ENCODE peak calls at places on chromosomes 5 and 9, in eight cellular contexts. R is upper lobe of right lung, A is heart right ventricle, B is AG04450, J is prostate gland, X is fibroblast of lung, L is ovary, W is adrenal gland. K is an unnamed sample.

GRCh38 chr9:70466976-70467551 is 52.6 kb upstream of the KLF9 start:
- DNase-seq in B (no peak), W (no peak), A (no peak), X (peak; percentile 84), R (no peak), L (no peak), J (no peak), K (no peak)

GRCh38 chr5:96083361-96083881 is 121.8 kb upstream of the ELL2 start:
- DNase-seq in R (no peak), J (no peak), X (no peak), A (no peak), B (no peak), L (no peak), W (no peak), K (no peak)

GRCh38 chr5:121691478-121691877 is 160.2 kb upstream of the FTMT start:
- DNase-seq in L (no peak), R (no peak), B (no peak), J (no peak), W (peak; percentile 46), X (peak; percentile 2), A (no peak), K (peak; percentile 42)

GRCh38 chr9:37408933-37409710 is 13.4 kb upstream of the GRHPR start:
- DNase-seq in J (no peak), B (no peak), A (no peak), X (no peak), R (no peak), L (no peak), W (no peak), K (peak; percentile 15)

GRCh38 chr9:134783699-134784039 is 96.9 kb upstream of the FCN2 start:
- DNase-seq in L (peak; percentile 64), X (no peak), A (no peak), B (no peak), R (no peak), J (peak; percentile 72), W (no peak), K (no peak)

GRCh38 chr9:126173401-126173800 is 153.2 kb upstream of the MVB12B start:
- DNase-seq in A (no peak), L (no peak), J (no peak), R (no peak), W (no peak), B (no peak), X (no peak), K (no peak)

GRCh38 chr9:116661037-116661954 is 25.8 kb upstream of the TRIM32 start:
- DNase-seq in B (peak; percentile 74), J (peak; percentile 12), A (no peak), W (peak; percentile 31), X (peak; percentile 72), L (no peak), R (no peak), K (peak; percentile 35)

GRCh38 chr5:133952729-133953567 is 15.5 kb downstream of the C5orf15 start:
- DNase-seq in B (peak; percentile 84), X (peak; percentile 98), L (peak; percentile 49), A (peak; percentile 82), W (peak; percentile 80), R (no peak), J (no peak), K (no peak)

GRCh38 chr9:99076483-99077171 is 28.3 kb upstream of the TGFBR1 start:
- DNase-seq in J (no peak), R (no peak), L (no peak), B (no peak), A (no peak), W (no peak), X (no peak), K (no peak)

GRCh38 chr9:6938447-6938846 is 180.7 kb downstream of the KDM4C start:
- DNase-seq in R (no peak), J (no peak), L (no peak), A (peak; percentile 21), W (no peak), B (peak; percentile 91), X (peak; percentile 97), K (no peak)

GRCh38 chr9:96135904-96136303 is 166.1 kb downstream of the HSD17B3 start:
- DNase-seq in W (no peak), A (no peak), J (no peak), L (no peak), R (no peak), B (no peak), X (peak; percentile 12), K (no peak)
- H3K27ac ChIP-seq in W (no peak overlapping the region), A (no peak overlapping the region), J (no peak overlapping the region), L (no peak overlapping the region), R (no peak overlapping the region), B (no peak overlapping the region), X (no peak overlapping the region), K (no peak overlapping the region)

DNA sequence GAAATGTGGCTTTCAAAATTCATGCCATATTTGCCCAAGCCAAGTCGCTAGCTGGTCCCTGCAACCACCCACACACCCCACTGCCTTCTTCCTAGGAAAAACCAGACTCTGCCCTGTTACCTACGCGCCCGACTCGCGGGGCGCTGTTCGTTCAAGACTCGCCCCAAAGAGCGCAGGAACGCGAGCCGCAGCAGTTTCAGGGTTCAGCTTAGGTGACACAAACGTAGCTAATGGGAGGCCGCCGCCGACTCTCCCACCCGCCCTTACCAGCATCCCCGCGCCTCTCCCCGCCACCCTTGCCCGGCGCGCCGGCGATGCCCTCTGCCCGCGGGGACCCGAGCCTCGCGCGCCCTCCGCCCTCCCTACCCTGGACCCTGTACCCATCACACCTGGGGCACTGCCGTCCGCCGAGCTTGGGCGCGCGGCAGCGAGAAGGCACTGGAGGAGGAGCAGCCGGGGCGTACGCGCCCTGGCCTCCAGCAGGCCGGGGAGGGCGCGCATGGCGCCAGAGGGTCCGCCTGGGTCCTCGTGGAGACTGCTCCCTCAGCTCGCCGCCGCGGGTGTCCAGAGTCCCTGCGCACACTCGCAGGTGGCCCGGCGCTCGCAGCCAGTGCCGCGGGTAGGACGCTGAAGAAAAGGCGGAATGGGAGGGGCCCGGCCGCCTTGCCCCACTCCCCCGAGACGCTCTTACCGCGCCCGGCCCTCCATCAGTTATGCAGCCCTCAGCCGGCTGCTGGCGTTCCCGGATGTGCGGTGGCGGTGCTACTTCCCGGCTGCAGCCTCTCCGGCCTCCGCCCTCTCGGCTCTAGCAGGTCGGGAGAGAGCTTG is at the start of gene EMB:
- DNase-seq in A (peak; percentile 31), W (peak; percentile 52), B (no peak), L (no peak), J (peak; percentile 53), X (peak; percentile 40), R (peak; percentile 89), K (peak; percentile 66)
- TF ChIP-seq CTCF in A (no peak), W (no peak), B (no peak), L (no peak), J (no peak), X (no peak), R (peak; percentile 26), K (no peak)

GRCh38 chr9:131583342-131583645 is 38.0 kb downstream of the PRRT1B start:
- DNase-seq in X (no peak), J (no peak), W (no peak), B (no peak), R (no peak), A (no peak), L (no peak), K (no peak)

GRCh38 chr9:131583836-131584555 is 38.7 kb downstream of the PRRT1B start:
- DNase-seq in J (no peak), W (no peak), X (no peak), B (no peak), R (no peak), L (no peak), A (no peak), K (no peak)

GRCh38 chr9:131582466-131583341 is 37.4 kb downstream of the PRRT1B start:
- DNase-seq in X (no peak), J (no peak), B (no peak), A (no peak), L (no peak), W (no peak), R (no peak), K (no peak)

GRCh38 chr9:131585375-131585774 is 40.1 kb downstream of the PRRT1B start:
- DNase-seq in X (no peak), L (no peak), A (no peak), R (no peak), B (no peak), J (no peak), W (no peak), K (no peak)

GRCh38 chr9:131584858-131585257 is 39.5 kb downstream of the PRRT1B start:
- DNase-seq in X (no peak), J (no peak), L (no peak), W (no peak), A (no peak), R (no peak), B (no peak), K (no peak)
- H3K27ac ChIP-seq in X (no peak overlapping the region), J (no peak overlapping the region), L (no peak overlapping the region), W (no peak overlapping the region), A (no peak overlapping the region), R (peak overlapping the region; percentile 32), B (no peak overlapping the region), K (no peak overlapping the region)

GRCh38 chr9:124133752-124134151 is 122.2 kb downstream of the LHX2 start:
- DNase-seq in X (peak; percentile 29), A (peak; percentile 29), L (no peak), W (no peak), R (peak; percentile 76), B (no peak), J (no peak), K (no peak)
- TF ChIP-seq CTCF in X (peak; percentile 53), A (no peak), L (no peak), W (no peak), R (peak; percentile 41), B (peak; percentile 49), J (peak; percentile 18), K (no peak)

GRCh38 chr5:90055831-90056328 is 353.7 kb downstream of the CETN3 start:
- DNase-seq in W (no peak), X (peak; percentile 89), B (peak; percentile 33), J (no peak), A (no peak), R (no peak), L (no peak), K (no peak)

GRCh38 chr5:90047113-90047512 is 362.4 kb downstream of the CETN3 start:
- DNase-seq in W (no peak), R (no peak), J (no peak), B (no peak), L (no peak), A (no peak), X (no peak), K (no peak)

GRCh38 chr5:90054612-90055011 is 354.9 kb downstream of the CETN3 start:
- DNase-seq in B (no peak), W (no peak), L (no peak), J (no peak), R (no peak), X (no peak), A (no peak), K (no peak)

DNA sequence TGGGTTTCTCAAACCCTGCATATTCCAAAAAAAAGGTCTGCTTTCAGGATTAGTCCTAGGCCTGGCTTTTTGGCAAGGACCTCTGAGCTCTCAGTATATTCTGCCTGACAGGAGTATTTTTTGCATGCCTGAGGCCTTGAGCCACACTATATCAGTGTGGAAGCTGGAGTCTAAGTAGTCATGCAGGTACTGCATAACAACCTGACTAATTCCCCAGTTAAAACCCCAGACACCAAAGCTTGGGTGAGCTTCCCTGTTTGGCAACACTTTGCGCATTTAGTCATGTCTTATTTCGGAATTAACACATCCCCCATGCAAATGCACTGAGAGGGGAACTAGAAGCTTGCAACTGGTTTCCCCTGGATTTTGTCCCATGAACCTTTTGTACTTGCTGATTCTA is 359.4 kb downstream of the CETN3 start:
- DNase-seq in R (no peak), J (no peak), W (no peak), A (no peak), X (peak; percentile 19), L (no peak), B (no peak), K (no peak)
- H3K27ac ChIP-seq in R (no peak overlapping the region), J (no peak overlapping the region), W (no peak overlapping the region), A (no peak overlapping the region), X (no peak overlapping the region), L (no peak overlapping the region), B (no peak overlapping the region), K (no peak overlapping the region)

GRCh38 chr9:107138261-107138992 is 144.7 kb upstream of the RAD23B start:
- DNase-seq in W (no peak), R (no peak), X (peak; percentile 28), L (no peak), B (no peak), A (no peak), J (no peak), K (no peak)
- TF ChIP-seq CTCF in W (no peak), R (no peak), X (no peak), L (no peak), B (no peak), A (no peak), J (no peak), K (no peak)